ENCODE peak calls at places on chromosomes 1 and 21, in five cellular contexts. F is amygdala; I is globus pallidus; L is stimulated activated CD8-positive, alpha-beta memory T cell treated with anti-CD3 and anti-CD28 coated beads, Interleukin-15, amount 100 ng/mL, for 24 hours; X is ovary. Q is an unnamed sample.

GRCh38 chr21:45361033-45361997 is 43.6 kb upstream of the COL18A1 start:
- DNase-seq in I (no peak), F (no peak), L (no peak), X (peak; percentile 35), Q (no peak)

GRCh38 chr1:163381487-163382184 is 59.9 kb downstream of the NUF2 start:
- DNase-seq in F (no peak), X (no peak), I (no peak), L (no peak), Q (no peak)

GRCh38 chr1:155080250-155081228 is 1.9 kb downstream of the EFNA3 start:
- DNase-seq in I (no peak), L (no peak), X (peak; percentile 42), F (no peak), Q (no peak)

GRCh38 chr1:67838180-67838912 is 5.1 kb upstream of the GNG12 start:
- DNase-seq in X (no peak), L (no peak), I (no peak), F (no peak), Q (no peak)

GRCh38 chr1:5843521-5844096 is 148.6 kb downstream of the NPHP4 start:
- DNase-seq in X (no peak), I (no peak), L (no peak), F (no peak), Q (no peak)

GRCh38 chr21:24290151-24290833 is 1317.0 kb downstream of the MRPL39 start:
- DNase-seq in F (no peak), X (no peak), I (no peak), L (no peak), Q (no peak)

GRCh38 chr1:207959141-207959825 is 48.4 kb upstream of the CD34 start:
- DNase-seq in X (peak; percentile 92), F (peak; percentile 20), I (peak; percentile 42), L (no peak), Q (peak; percentile 66)

GRCh38 chr1:2791027-2791760 is 10.3 kb downstream of the TTC34 start:
- DNase-seq in X (no peak), L (no peak), I (no peak), F (no peak), Q (no peak)

GRCh38 chr1:64006276-64007051 is 197.0 kb upstream of the UBE2U start:
- DNase-seq in I (no peak), L (no peak), F (no peak), X (no peak), Q (no peak)

Q was measured in hypothalamus.